ENCODE peak calls at places on chromosomes 2 and 18, in five cellular contexts. S, X, D, P and G are unnamed samples.

GRCh38 chr2:12074126-12074883 is 327.9 kb downstream of the LPIN1 start:
- DNase-seq in D (no peak), P (no peak), X (no peak), S (no peak), G (peak; percentile 13)

GRCh38 chr2:102301867-102302362 is 9.4 kb upstream of the IL1RL1 start:
- DNase-seq in X (no peak), S (no peak), P (peak; percentile 49), D (peak; percentile 34), G (no peak)

GRCh38 chr2:175476950-175477349 is 295.4 kb upstream of the ATP5MC3 start:
- DNase-seq in X (no peak), D (no peak), P (no peak), S (no peak), G (no peak)

GRCh38 chr2:232328038-232328435 is 50.5 kb upstream of the ALPP start:
- DNase-seq in P (no peak), D (no peak), S (no peak), X (no peak), G (no peak)

GRCh38 chr18:74905245-74905644 is 303.7 kb downstream of the PTGR3 start:
- DNase-seq in S (no peak), P (no peak), D (no peak), X (no peak), G (no peak)

GRCh38 chr2:205714789-205715411 is 32.6 kb downstream of the NRP2 start:
- DNase-seq in D (no peak), P (no peak), S (no peak), X (no peak), G (no peak)

GRCh38 chr2:46241344-46241743 is 55.9 kb upstream of the EPAS1 start:
- DNase-seq in X (no peak), P (peak; percentile 37), S (no peak), D (no peak), G (no peak)

GRCh38 chr2:19548116-19548515 is 189.7 kb upstream of the OSR1 start:
- DNase-seq in S (no peak), D (no peak), P (no peak), X (no peak), G (no peak)

GRCh38 chr2:189579585-189579984 is 1.0 kb downstream of the SLC40A1 start:
- DNase-seq in X (no peak), D (no peak), S (no peak), P (peak; percentile 91), G (peak; percentile 29)

GRCh38 chr2:108988796-108989713 is at the start of gene EDAR:
- DNase-seq in P (peak; percentile 59), X (no peak), D (peak; percentile 32), S (no peak), G (no peak)

GRCh38 chr2:77418537-77418936 is 103.6 kb downstream of the LRRTM4 start:
- DNase-seq in D (no peak), P (no peak), X (no peak), S (no peak), G (no peak)

GRCh38 chr2:228681426-228681825 is 499.9 kb upstream of the SPHKAP start:
- DNase-seq in D (no peak), S (no peak), X (peak; percentile 5), P (peak; percentile 63), G (no peak)

GRCh38 chr2:206392118-206392517 is 51.2 kb upstream of the ADAM23 start:
- DNase-seq in X (no peak), S (peak; percentile 11), P (peak; percentile 10), D (peak; percentile 13), G (no peak)

GRCh38 chr2:217832987-217833386 is 169.8 kb downstream of the TNS1 start:
- DNase-seq in S (no peak), P (no peak), D (no peak), X (no peak), G (no peak)

GRCh38 chr2:233844064-233844807 is 10.1 kb downstream of the HJURP start:
- DNase-seq in X (no peak), S (no peak), D (no peak), P (no peak), G (no peak)

GRCh38 chr2:3170792-3171455 is 206.7 kb downstream of the EIPR1 start:
- DNase-seq in X (no peak), P (no peak), S (no peak), D (no peak), G (no peak)

GRCh38 chr2:240155080-240156025 is 14.9 kb upstream of the OTOS start:
- DNase-seq in S (peak; percentile 74), D (no peak), X (peak; percentile 21), P (no peak), G (peak; percentile 68)